ENCODE peak calls at places on chromosomes 5 and 9, in ten cellular contexts. One of them, this sample, is unnamed.

GRCh38 chr9:127734747-127735529 is at the start of gene TOR2A:
- DNase-seq in GM20000: peak
- DNase-seq in cardiac muscle cell: peak
- DNase-seq in activated T-cell treated with anti-CD3 and anti-CD28 coated beads for 1 hour: peak
- DNase-seq in Caco-2: peak
- DNase-seq in naive B cell: peak
- DNase-seq in NCI-H774: peak
- DNase-seq in fibroblast of pulmonary artery: peak
- DNase-seq in activated gamma-delta T cell treated with Interleukin-2 at 50 U/mL for 16 hours: peak
- DNase-seq in neural progenitor cell: peak
- DNase-seq in this sample: peak

GRCh38 chr5:132456553-132457361 is 33.8 kb downstream of the IRF1 start:
- DNase-seq in cardiac muscle cell: peak
- DNase-seq in NCI-H774: no peak
- DNase-seq in GM20000: no peak
- DNase-seq in Caco-2: no peak
- DNase-seq in activated gamma-delta T cell treated with Interleukin-2 at 50 U/mL for 16 hours: peak
- DNase-seq in naive B cell: peak
- DNase-seq in neural progenitor cell: no peak
- DNase-seq in activated T-cell treated with anti-CD3 and anti-CD28 coated beads for 1 hour: no peak
- DNase-seq in fibroblast of pulmonary artery: peak
- DNase-seq in this sample: no peak

GRCh38 chr5:41336471-41336870 is 123.1 kb upstream of the C6 start:
- DNase-seq in activated T-cell treated with anti-CD3 and anti-CD28 coated beads for 1 hour: no peak
- DNase-seq in GM20000: no peak
- DNase-seq in fibroblast of pulmonary artery: no peak
- DNase-seq in cardiac muscle cell: no peak
- DNase-seq in activated gamma-delta T cell treated with Interleukin-2 at 50 U/mL for 16 hours: no peak
- DNase-seq in neural progenitor cell: no peak
- DNase-seq in Caco-2: no peak
- DNase-seq in NCI-H774: no peak
- DNase-seq in naive B cell: no peak
- DNase-seq in this sample: no peak

GRCh38 chr9:12988259-12988658 is 213.4 kb downstream of the LURAP1L start:
- DNase-seq in fibroblast of pulmonary artery: no peak
- DNase-seq in activated T-cell treated with anti-CD3 and anti-CD28 coated beads for 1 hour: no peak
- DNase-seq in cardiac muscle cell: no peak
- DNase-seq in NCI-H774: no peak
- DNase-seq in naive B cell: no peak
- DNase-seq in neural progenitor cell: no peak
- DNase-seq in Caco-2: no peak
- DNase-seq in GM20000: no peak
- DNase-seq in activated gamma-delta T cell treated with Interleukin-2 at 50 U/mL for 16 hours: no peak
- DNase-seq in this sample: no peak

GRCh38 chr9:15144567-15145174 is 162.3 kb downstream of the TTC39B start:
- DNase-seq in GM20000: no peak
- DNase-seq in Caco-2: no peak
- DNase-seq in activated T-cell treated with anti-CD3 and anti-CD28 coated beads for 1 hour: no peak
- DNase-seq in activated gamma-delta T cell treated with Interleukin-2 at 50 U/mL for 16 hours: no peak
- DNase-seq in naive B cell: no peak
- DNase-seq in fibroblast of pulmonary artery: no peak
- DNase-seq in NCI-H774: peak
- DNase-seq in cardiac muscle cell: peak
- DNase-seq in neural progenitor cell: no peak
- DNase-seq in this sample: no peak

GRCh38 chr9:2923810-2924768 is 80.2 kb upstream of the PUM3 start:
- DNase-seq in GM20000: no peak
- DNase-seq in neural progenitor cell: peak
- DNase-seq in NCI-H774: no peak
- DNase-seq in activated T-cell treated with anti-CD3 and anti-CD28 coated beads for 1 hour: no peak
- DNase-seq in cardiac muscle cell: no peak
- DNase-seq in activated gamma-delta T cell treated with Interleukin-2 at 50 U/mL for 16 hours: no peak
- DNase-seq in Caco-2: no peak
- DNase-seq in fibroblast of pulmonary artery: no peak
- DNase-seq in naive B cell: no peak
- DNase-seq in this sample: no peak

GRCh38 chr5:168527756-168528295 is 1.3 kb upstream of the FBLL1 start:
- DNase-seq in activated T-cell treated with anti-CD3 and anti-CD28 coated beads for 1 hour: no peak
- DNase-seq in naive B cell: no peak
- DNase-seq in NCI-H774: no peak
- DNase-seq in activated gamma-delta T cell treated with Interleukin-2 at 50 U/mL for 16 hours: no peak
- DNase-seq in Caco-2: no peak
- DNase-seq in neural progenitor cell: no peak
- DNase-seq in fibroblast of pulmonary artery: no peak
- DNase-seq in GM20000: no peak
- DNase-seq in cardiac muscle cell: no peak
- DNase-seq in this sample: no peak

GRCh38 chr5:6377582-6378127 is 692 bp downstream of the MED10 start:
- DNase-seq in activated T-cell treated with anti-CD3 and anti-CD28 coated beads for 1 hour: no peak
- DNase-seq in activated gamma-delta T cell treated with Interleukin-2 at 50 U/mL for 16 hours: no peak
- DNase-seq in GM20000: no peak
- DNase-seq in naive B cell: peak
- DNase-seq in neural progenitor cell: no peak
- DNase-seq in fibroblast of pulmonary artery: no peak
- DNase-seq in Caco-2: no peak
- DNase-seq in NCI-H774: no peak
- DNase-seq in cardiac muscle cell: peak
- DNase-seq in this sample: no peak

GRCh38 chr9:116155700-116156045 is 2.1 kb downstream of the PAPPA start:
- DNase-seq in activated T-cell treated with anti-CD3 and anti-CD28 coated beads for 1 hour: no peak
- DNase-seq in NCI-H774: no peak
- DNase-seq in GM20000: no peak
- DNase-seq in naive B cell: no peak
- DNase-seq in cardiac muscle cell: peak
- DNase-seq in activated gamma-delta T cell treated with Interleukin-2 at 50 U/mL for 16 hours: no peak
- DNase-seq in Caco-2: no peak
- DNase-seq in fibroblast of pulmonary artery: no peak
- DNase-seq in neural progenitor cell: peak
- DNase-seq in this sample: no peak

GRCh38 chr9:78029601-78030552 is 1.7 kb downstream of the GNAQ start:
- DNase-seq in NCI-H774: no peak
- DNase-seq in fibroblast of pulmonary artery: peak
- DNase-seq in neural progenitor cell: peak
- DNase-seq in activated T-cell treated with anti-CD3 and anti-CD28 coated beads for 1 hour: no peak
- DNase-seq in activated gamma-delta T cell treated with Interleukin-2 at 50 U/mL for 16 hours: peak
- DNase-seq in naive B cell: no peak
- DNase-seq in GM20000: peak
- DNase-seq in Caco-2: no peak
- DNase-seq in cardiac muscle cell: peak
- DNase-seq in this sample: no peak

GRCh38 chr9:127197186-127197860 is 67.3 kb upstream of the GARNL3 start:
- DNase-seq in Caco-2: no peak
- DNase-seq in cardiac muscle cell: no peak
- DNase-seq in neural progenitor cell: no peak
- DNase-seq in activated T-cell treated with anti-CD3 and anti-CD28 coated beads for 1 hour: no peak
- DNase-seq in NCI-H774: no peak
- DNase-seq in naive B cell: no peak
- DNase-seq in activated gamma-delta T cell treated with Interleukin-2 at 50 U/mL for 16 hours: no peak
- DNase-seq in GM20000: no peak
- DNase-seq in fibroblast of pulmonary artery: no peak
- DNase-seq in this sample: no peak

GRCh38 chr5:178378527-178379484 is 146.2 kb upstream of the PHYKPL start:
- DNase-seq in fibroblast of pulmonary artery: no peak
- DNase-seq in neural progenitor cell: no peak
- DNase-seq in NCI-H774: no peak
- DNase-seq in activated T-cell treated with anti-CD3 and anti-CD28 coated beads for 1 hour: no peak
- DNase-seq in Caco-2: no peak
- DNase-seq in naive B cell: no peak
- DNase-seq in GM20000: no peak
- DNase-seq in activated gamma-delta T cell treated with Interleukin-2 at 50 U/mL for 16 hours: no peak
- DNase-seq in cardiac muscle cell: no peak
- DNase-seq in this sample: no peak

GRCh38 chr9:104386425-104387069 is 117.5 kb upstream of the OR13F1 start:
- DNase-seq in neural progenitor cell: peak
- DNase-seq in activated gamma-delta T cell treated with Interleukin-2 at 50 U/mL for 16 hours: no peak
- DNase-seq in naive B cell: no peak
- DNase-seq in fibroblast of pulmonary artery: peak
- DNase-seq in Caco-2: no peak
- DNase-seq in GM20000: no peak
- DNase-seq in NCI-H774: peak
- DNase-seq in activated T-cell treated with anti-CD3 and anti-CD28 coated beads for 1 hour: no peak
- DNase-seq in cardiac muscle cell: peak
- DNase-seq in this sample: peak

GRCh38 chr5:32083981-32084430 is 90.1 kb downstream of the GOLPH3 start:
- DNase-seq in Caco-2: no peak
- DNase-seq in NCI-H774: no peak
- DNase-seq in GM20000: no peak
- DNase-seq in naive B cell: no peak
- DNase-seq in neural progenitor cell: no peak
- DNase-seq in activated gamma-delta T cell treated with Interleukin-2 at 50 U/mL for 16 hours: no peak
- DNase-seq in cardiac muscle cell: no peak
- DNase-seq in fibroblast of pulmonary artery: no peak
- DNase-seq in activated T-cell treated with anti-CD3 and anti-CD28 coated beads for 1 hour: no peak
- DNase-seq in this sample: no peak

GRCh38 chr9:10252174-10252573 is 360.6 kb downstream of the PTPRD start:
- DNase-seq in fibroblast of pulmonary artery: no peak
- DNase-seq in neural progenitor cell: no peak
- DNase-seq in GM20000: no peak
- DNase-seq in cardiac muscle cell: no peak
- DNase-seq in NCI-H774: no peak
- DNase-seq in naive B cell: no peak
- DNase-seq in activated T-cell treated with anti-CD3 and anti-CD28 coated beads for 1 hour: no peak
- DNase-seq in Caco-2: no peak
- DNase-seq in activated gamma-delta T cell treated with Interleukin-2 at 50 U/mL for 16 hours: no peak
- DNase-seq in this sample: no peak

GRCh38 chr9:96203867-96204412 is 98.0 kb downstream of the HSD17B3 start:
- DNase-seq in fibroblast of pulmonary artery: no peak
- DNase-seq in neural progenitor cell: no peak
- DNase-seq in Caco-2: no peak
- DNase-seq in cardiac muscle cell: peak
- DNase-seq in GM20000: no peak
- DNase-seq in activated T-cell treated with anti-CD3 and anti-CD28 coated beads for 1 hour: no peak
- DNase-seq in naive B cell: no peak
- DNase-seq in activated gamma-delta T cell treated with Interleukin-2 at 50 U/mL for 16 hours: peak
- DNase-seq in NCI-H774: no peak
- DNase-seq in this sample: no peak

GRCh38 chr5:146213210-146213838 is 9.9 kb downstream of the RBM27 start:
- DNase-seq in activated gamma-delta T cell treated with Interleukin-2 at 50 U/mL for 16 hours: no peak
- DNase-seq in NCI-H774: no peak
- DNase-seq in Caco-2: no peak
- DNase-seq in neural progenitor cell: no peak
- DNase-seq in GM20000: no peak
- DNase-seq in cardiac muscle cell: peak
- DNase-seq in fibroblast of pulmonary artery: peak
- DNase-seq in activated T-cell treated with anti-CD3 and anti-CD28 coated beads for 1 hour: no peak
- DNase-seq in naive B cell: no peak
- DNase-seq in this sample: peak

GRCh38 chr9:94623253-94623652 is 16.1 kb downstream of the FBP1 start:
- DNase-seq in neural progenitor cell: peak
- DNase-seq in naive B cell: no peak
- DNase-seq in activated T-cell treated with anti-CD3 and anti-CD28 coated beads for 1 hour: no peak
- DNase-seq in NCI-H774: no peak
- DNase-seq in fibroblast of pulmonary artery: peak
- DNase-seq in Caco-2: peak
- DNase-seq in activated gamma-delta T cell treated with Interleukin-2 at 50 U/mL for 16 hours: no peak
- DNase-seq in GM20000: peak
- DNase-seq in cardiac muscle cell: peak
- DNase-seq in this sample: no peak

GRCh38 chr9:18699749-18700148 is 225.8 kb downstream of the ADAMTSL1 start:
- DNase-seq in neural progenitor cell: no peak
- DNase-seq in fibroblast of pulmonary artery: no peak
- DNase-seq in GM20000: no peak
- DNase-seq in naive B cell: no peak
- DNase-seq in activated gamma-delta T cell treated with Interleukin-2 at 50 U/mL for 16 hours: no peak
- DNase-seq in Caco-2: no peak
- DNase-seq in NCI-H774: no peak
- DNase-seq in activated T-cell treated with anti-CD3 and anti-CD28 coated beads for 1 hour: no peak
- DNase-seq in cardiac muscle cell: no peak
- DNase-seq in this sample: no peak

GRCh38 chr9:114428466-114428865 is 40.7 kb upstream of the AKNA start:
- DNase-seq in neural progenitor cell: no peak
- DNase-seq in fibroblast of pulmonary artery: no peak
- DNase-seq in Caco-2: peak
- DNase-seq in cardiac muscle cell: no peak
- DNase-seq in activated gamma-delta T cell treated with Interleukin-2 at 50 U/mL for 16 hours: no peak
- DNase-seq in naive B cell: no peak
- DNase-seq in GM20000: no peak
- DNase-seq in NCI-H774: no peak
- DNase-seq in activated T-cell treated with anti-CD3 and anti-CD28 coated beads for 1 hour: no peak
- DNase-seq in this sample: no peak

GRCh38 chr9:123135458-123135857 is 102.0 kb downstream of the GPR21 start:
- DNase-seq in NCI-H774: no peak
- DNase-seq in naive B cell: no peak
- DNase-seq in activated gamma-delta T cell treated with Interleukin-2 at 50 U/mL for 16 hours: no peak
- DNase-seq in GM20000: no peak
- DNase-seq in neural progenitor cell: no peak
- DNase-seq in fibroblast of pulmonary artery: no peak
- DNase-seq in cardiac muscle cell: no peak
- DNase-seq in Caco-2: no peak
- DNase-seq in activated T-cell treated with anti-CD3 and anti-CD28 coated beads for 1 hour: no peak
- DNase-seq in this sample: no peak

GRCh38 chr5:149824851-149825250 is 94.7 kb downstream of the PPARGC1B start:
- DNase-seq in neural progenitor cell: no peak
- DNase-seq in NCI-H774: no peak
- DNase-seq in activated T-cell treated with anti-CD3 and anti-CD28 coated beads for 1 hour: no peak
- DNase-seq in activated gamma-delta T cell treated with Interleukin-2 at 50 U/mL for 16 hours: no peak
- DNase-seq in cardiac muscle cell: no peak
- DNase-seq in fibroblast of pulmonary artery: no peak
- DNase-seq in GM20000: no peak
- DNase-seq in Caco-2: no peak
- DNase-seq in naive B cell: no peak
- DNase-seq in this sample: no peak

GRCh38 chr9:88060746-88061145 is 77.5 kb downstream of the SPATA31C2 start:
- DNase-seq in neural progenitor cell: no peak
- DNase-seq in cardiac muscle cell: no peak
- DNase-seq in fibroblast of pulmonary artery: no peak
- DNase-seq in naive B cell: no peak
- DNase-seq in activated gamma-delta T cell treated with Interleukin-2 at 50 U/mL for 16 hours: no peak
- DNase-seq in activated T-cell treated with anti-CD3 and anti-CD28 coated beads for 1 hour: no peak
- DNase-seq in NCI-H774: no peak
- DNase-seq in Caco-2: no peak
- DNase-seq in GM20000: no peak
- DNase-seq in this sample: no peak

GRCh38 chr5:124948062-124948753 is 201.8 kb upstream of the ZNF608 start:
- DNase-seq in NCI-H774: peak
- DNase-seq in activated T-cell treated with anti-CD3 and anti-CD28 coated beads for 1 hour: no peak
- DNase-seq in neural progenitor cell: peak
- DNase-seq in GM20000: no peak
- DNase-seq in cardiac muscle cell: peak
- DNase-seq in activated gamma-delta T cell treated with Interleukin-2 at 50 U/mL for 16 hours: no peak
- DNase-seq in naive B cell: no peak
- DNase-seq in Caco-2: no peak
- DNase-seq in fibroblast of pulmonary artery: no peak
- DNase-seq in this sample: no peak

GRCh38 chr5:150750469-150750868 is 8.3 kb downstream of the DCTN4 start:
- DNase-seq in GM20000: no peak
- DNase-seq in fibroblast of pulmonary artery: no peak
- DNase-seq in naive B cell: no peak
- DNase-seq in cardiac muscle cell: no peak
- DNase-seq in neural progenitor cell: no peak
- DNase-seq in activated T-cell treated with anti-CD3 and anti-CD28 coated beads for 1 hour: no peak
- DNase-seq in NCI-H774: no peak
- DNase-seq in Caco-2: no peak
- DNase-seq in activated gamma-delta T cell treated with Interleukin-2 at 50 U/mL for 16 hours: no peak
- DNase-seq in this sample: no peak

GRCh38 chr5:150353395-150353675 is 4.2 kb upstream of the TCOF1 start:
- DNase-seq in activated T-cell treated with anti-CD3 and anti-CD28 coated beads for 1 hour: no peak
- DNase-seq in NCI-H774: no peak
- DNase-seq in Caco-2: no peak
- DNase-seq in GM20000: no peak
- DNase-seq in fibroblast of pulmonary artery: no peak
- DNase-seq in activated gamma-delta T cell treated with Interleukin-2 at 50 U/mL for 16 hours: no peak
- DNase-seq in naive B cell: no peak
- DNase-seq in cardiac muscle cell: no peak
- DNase-seq in neural progenitor cell: no peak
- DNase-seq in this sample: no peak

GRCh38 chr9:26346942-26347477 is 545.6 kb downstream of the CAAP1 start:
- DNase-seq in activated gamma-delta T cell treated with Interleukin-2 at 50 U/mL for 16 hours: no peak
- DNase-seq in cardiac muscle cell: no peak
- DNase-seq in NCI-H774: no peak
- DNase-seq in fibroblast of pulmonary artery: no peak
- DNase-seq in GM20000: no peak
- DNase-seq in Caco-2: no peak
- DNase-seq in naive B cell: no peak
- DNase-seq in activated T-cell treated with anti-CD3 and anti-CD28 coated beads for 1 hour: no peak
- DNase-seq in neural progenitor cell: no peak
- DNase-seq in this sample: no peak

GRCh38 chr5:54881286-54882005 is 103.9 kb downstream of the ESM1 start:
- DNase-seq in activated T-cell treated with anti-CD3 and anti-CD28 coated beads for 1 hour: no peak
- DNase-seq in cardiac muscle cell: no peak
- DNase-seq in activated gamma-delta T cell treated with Interleukin-2 at 50 U/mL for 16 hours: no peak
- DNase-seq in naive B cell: no peak
- DNase-seq in NCI-H774: no peak
- DNase-seq in Caco-2: no peak
- DNase-seq in neural progenitor cell: no peak
- DNase-seq in GM20000: no peak
- DNase-seq in fibroblast of pulmonary artery: no peak
- DNase-seq in this sample: no peak

This sample was measured in astrocyte of the cerebellum.